ENCODE peak calls at places on chromosomes 3 and 15, in five cellular contexts. E is GM12865, F is RWPE1, O is AG10803, L is osteocyte. M is an unnamed sample.

GRCh38 chr15:77535845-77536244 is 96.9 kb downstream of the LINGO1 start:
- DNase-seq in E (no peak), F (peak; percentile 26), O (no peak), L (no peak), M (no peak)

GRCh38 chr15:70628542-70628941 is 134.8 kb downstream of the UACA start:
- DNase-seq in E (no peak), F (no peak), O (no peak), L (no peak), M (no peak)

GRCh38 chr3:112767777-112768176 is 78.9 kb downstream of the CD200R1L start:
- DNase-seq in E (no peak), F (no peak), O (no peak), L (no peak), M (no peak)

GRCh38 chr15:48250640-48251076 is 44.6 kb downstream of the SLC12A1 start:
- DNase-seq in E (peak; percentile 80), F (peak; percentile 54), O (peak; percentile 85), L (no peak), M (peak; percentile 26)

GRCh38 chr3:156643729-156644389 is 30.5 kb upstream of the TIPARP start:
- DNase-seq in E (peak; percentile 81), F (no peak), O (peak; percentile 62), L (no peak), M (no peak)

GRCh38 chr3:75180945-75181298 is 483.2 kb upstream of the FRG2C start:
- DNase-seq in E (no peak), F (no peak), O (no peak), L (no peak), M (no peak)

GRCh38 chr3:45225465-45226205 is 452 bp downstream of the TMEM158 start:
- DNase-seq in E (peak; percentile 39), F (no peak), O (peak; percentile 27), L (no peak), M (no peak)

GRCh38 chr15:72751751-72752455 is 31.7 kb downstream of the ADPGK start:
- DNase-seq in E (no peak), F (no peak), O (no peak), L (no peak), M (no peak)

GRCh38 chr3:46615976-46616375 is 3.7 kb downstream of the FAM240A start:
- DNase-seq in E (no peak), F (no peak), O (no peak), L (peak; percentile 67), M (no peak)

GRCh38 chr15:90942354-90943120 is 7.5 kb downstream of the UNC45A start:
- DNase-seq in E (no peak), F (no peak), O (no peak), L (no peak), M (no peak)

GRCh38 chr3:189142527-189142926 is 29.2 kb upstream of the TPRG1 start:
- DNase-seq in E (no peak), F (no peak), O (no peak), L (no peak), M (no peak)

GRCh38 chr3:189143321-189143720 is 28.4 kb upstream of the TPRG1 start:
- DNase-seq in E (no peak), F (no peak), O (no peak), L (no peak), M (no peak)

GRCh38 chr3:189146842-189147241 is 24.9 kb upstream of the TPRG1 start:
- DNase-seq in E (no peak), F (no peak), O (no peak), L (no peak), M (no peak)

GRCh38 chr3:189148090-189148507 is 23.7 kb upstream of the TPRG1 start:
- DNase-seq in E (peak; percentile 62), F (peak; percentile 52), O (peak; percentile 63), L (peak; percentile 86), M (no peak)

DNA sequence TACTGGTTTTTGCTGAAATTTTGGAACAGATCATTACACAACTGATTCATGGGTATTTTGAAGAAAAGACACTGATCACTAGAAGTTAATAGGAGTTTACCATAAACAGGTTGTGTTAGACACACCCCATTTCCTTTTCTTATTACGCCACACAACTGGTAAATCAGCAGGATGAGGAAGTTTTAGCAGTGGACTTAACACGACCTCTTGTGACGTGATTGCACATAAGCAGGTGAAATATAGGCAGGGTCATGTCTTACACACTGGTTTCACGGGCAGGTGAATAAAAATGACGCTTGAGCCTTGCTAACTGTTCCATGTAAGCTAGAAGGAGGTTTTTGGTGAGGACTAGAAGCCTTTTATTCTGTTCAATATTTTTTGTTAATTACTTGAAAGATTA is 27.1 kb upstream of the TPRG1 start:
- DNase-seq in E (peak; percentile 22), F (peak; percentile 30), O (peak; percentile 23), L (no peak), M (no peak)
- TF ChIP-seq CTCF in E (peak; percentile 8), F (peak; percentile 71), O (no peak), L (peak; percentile 13), M (peak; percentile 6)

DNA sequence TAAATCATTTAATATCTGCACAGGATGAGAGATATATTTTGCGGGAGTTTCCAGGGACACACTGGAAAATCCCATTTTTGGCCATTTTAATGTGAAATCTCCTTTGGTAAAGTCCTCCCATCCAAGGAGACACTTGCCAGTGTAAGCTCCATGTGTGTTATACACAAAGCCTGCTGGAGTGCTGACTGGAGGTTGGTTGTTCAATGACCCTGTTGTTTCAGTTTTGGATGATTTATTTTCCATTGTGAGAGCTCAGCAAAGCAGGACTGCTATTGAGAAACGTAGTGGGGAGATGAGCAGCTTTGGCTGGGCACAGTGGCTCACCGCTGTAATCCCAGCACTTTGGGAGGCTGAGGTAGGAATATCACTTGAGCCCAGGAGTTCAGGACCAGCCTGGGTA is 127.8 kb downstream of the NUP210 start:
- DNase-seq in E (no peak), F (no peak), O (no peak), L (no peak), M (no peak)
- TF ChIP-seq CTCF in E (no peak), F (no peak), O (no peak), L (no peak), M (no peak)

DNA sequence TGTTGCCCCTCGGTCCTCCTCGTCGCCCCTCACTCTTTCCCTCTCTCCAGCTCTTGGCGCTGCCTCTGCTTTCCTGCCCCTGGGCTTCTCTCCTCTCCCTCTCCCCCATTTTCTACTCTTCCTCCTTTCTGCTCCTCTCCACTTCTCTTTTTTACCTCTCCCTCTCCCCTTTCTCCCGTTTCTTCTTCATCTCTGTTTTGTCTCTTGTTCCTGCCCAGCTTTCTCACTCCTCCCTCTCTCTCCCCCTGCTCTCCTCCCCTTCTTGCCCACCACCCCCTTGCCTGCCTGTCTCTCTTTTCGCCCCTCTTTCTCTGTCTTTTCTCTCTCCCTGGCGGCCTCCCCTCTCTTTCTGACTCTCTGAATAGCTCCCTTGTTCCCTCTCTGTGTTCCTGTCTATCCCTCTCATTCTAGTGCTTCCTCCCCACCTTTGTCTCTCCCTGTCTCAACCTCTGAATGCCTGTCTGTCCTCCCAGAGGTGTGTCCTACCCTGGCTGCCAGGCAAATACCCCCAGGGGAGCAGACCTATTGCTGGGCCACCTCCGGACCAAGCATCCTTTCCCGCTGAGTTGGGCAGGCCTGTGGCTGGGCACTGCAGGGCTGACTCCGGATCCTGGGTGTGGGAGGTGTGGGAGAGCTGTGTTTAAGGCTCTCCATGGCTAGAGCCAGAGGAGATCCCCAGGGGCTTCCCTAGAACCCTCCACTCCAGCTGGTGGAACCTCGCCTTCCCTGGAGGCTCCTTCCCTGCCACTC is 41.0 kb downstream of the EPHB3 start:
- DNase-seq in E (no peak), F (no peak), O (no peak), L (no peak), M (no peak)
- TF ChIP-seq CTCF in E (no peak), F (no peak), O (no peak), L (no peak), M (no peak)

DNA sequence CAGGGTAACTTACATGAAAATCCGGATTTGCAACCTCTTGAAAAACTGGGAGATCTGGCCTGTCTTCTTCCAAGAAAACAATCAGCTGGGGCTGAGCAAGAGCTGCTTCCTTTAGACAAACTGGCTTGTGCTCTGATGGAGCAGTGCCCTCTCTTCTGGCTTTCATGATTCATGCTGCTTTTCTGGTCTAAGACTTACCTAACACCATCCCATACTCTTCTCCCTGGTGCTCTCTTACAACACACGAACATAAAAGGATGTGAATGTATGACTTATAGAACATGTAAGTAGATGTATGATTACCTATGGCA is 9.9 kb downstream of the TJP1 start:
- DNase-seq in E (no peak), F (peak; percentile 33), O (peak; percentile 52), L (no peak), M (no peak)
- TF ChIP-seq CTCF in E (no peak), F (no peak), O (no peak), L (no peak), M (no peak)

DNA sequence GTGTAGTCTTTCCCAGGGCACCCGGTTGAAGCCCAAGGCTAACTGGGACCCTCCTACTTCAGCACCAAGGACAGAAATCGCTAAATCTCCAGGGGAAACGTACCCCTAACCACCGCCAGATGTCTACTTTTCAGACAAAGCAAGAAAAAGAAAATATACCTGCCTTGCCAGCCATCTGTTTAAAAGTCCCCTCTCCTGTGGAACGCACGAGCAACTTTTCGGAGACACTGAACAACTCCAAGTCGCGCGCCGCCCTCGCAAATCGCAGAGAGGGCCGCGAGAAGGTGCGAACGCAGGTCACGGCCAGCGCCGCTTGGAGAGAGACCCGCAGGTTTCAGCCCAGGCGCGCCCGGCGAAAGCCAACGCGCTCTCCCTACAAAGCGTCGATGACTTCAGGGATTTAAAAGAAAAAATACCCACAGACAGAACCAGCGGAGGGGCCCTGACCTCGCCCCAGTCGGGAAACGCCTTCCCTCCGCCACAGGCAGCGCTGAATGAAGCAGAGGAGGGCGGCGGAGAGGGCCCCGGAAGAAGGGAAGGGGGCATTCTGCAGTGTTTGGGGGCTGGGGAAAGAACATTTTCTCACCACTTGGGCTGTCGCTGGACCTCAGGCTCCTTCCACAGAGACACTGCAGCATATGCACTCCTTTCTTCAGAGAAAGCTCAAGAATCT is 213.1 kb downstream of the FGF12 start:
- DNase-seq in E (no peak), F (peak; percentile 26), O (no peak), L (no peak), M (peak; percentile 7)
- TF ChIP-seq CTCF in E (no peak), F (no peak), O (no peak), L (no peak), M (peak; percentile 34)

GRCh38 chr3:53243785-53244184 is 12.0 kb downstream of the TKT start:
- DNase-seq in E (no peak), F (no peak), O (no peak), L (no peak), M (no peak)
- TF ChIP-seq CTCF in E (no peak), F (no peak), O (no peak), L (no peak), M (no peak)

GRCh38 chr3:15694628-15695027 is 93.1 kb downstream of the BTD start:
- DNase-seq in E (no peak), F (no peak), O (no peak), L (no peak), M (no peak)

GRCh38 chr3:15690250-15690649 is 88.7 kb downstream of the BTD start:
- DNase-seq in E (no peak), F (no peak), O (no peak), L (no peak), M (no peak)

DNA sequence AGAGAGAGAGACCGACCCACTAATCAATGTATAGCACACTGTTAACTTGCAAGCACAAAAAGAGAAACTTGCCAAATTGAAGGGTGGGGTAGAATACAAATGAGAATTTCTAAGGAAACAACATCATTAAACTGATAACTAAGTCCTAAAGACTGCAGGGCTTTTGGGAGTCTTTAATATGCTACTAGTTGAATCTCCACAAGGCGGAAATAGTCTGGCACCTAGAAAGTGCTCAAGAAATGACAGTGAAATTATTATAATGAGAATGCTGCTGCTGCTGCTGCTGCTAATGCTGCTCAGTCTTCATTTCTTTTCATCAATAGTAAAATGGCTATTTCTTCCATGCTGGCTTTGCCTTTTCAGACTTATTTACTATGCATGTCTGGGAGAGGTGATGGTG is 91.8 kb downstream of the BTD start:
- DNase-seq in E (peak; percentile 4), F (no peak), O (peak; percentile 29), L (no peak), M (no peak)
- TF ChIP-seq CTCF in E (no peak), F (no peak), O (peak; percentile 34), L (peak; percentile 51), M (no peak)

M was measured in kidney epithelial cell.